ENCODE peak calls at places on chromosomes 11 and 22, in six cellular contexts. E is AG09309; Y is naive thymus-derived CD4-positive, alpha-beta T cell; O is sigmoid colon; U is cardiac muscle cell; T is NT2/D1. A is an unnamed sample.

GRCh38 chr11:67396258-67396581 is 4.4 kb downstream of the RAD9A start:
- DNase-seq in E (no peak), U (no peak), O (no peak), T (no peak), Y (no peak), A (no peak)

GRCh38 chr22:47626428-47627390 is 864.3 kb downstream of the TBC1D22A start:
- DNase-seq in T (no peak), Y (no peak), U (no peak), O (peak), E (no peak), A (no peak)

GRCh38 chr22:23064381-23065068 is 5.8 kb upstream of the GNAZ start:
- DNase-seq in T (no peak), O (peak), U (no peak), Y (peak), E (no peak), A (no peak)

GRCh38 chr11:61752925-61753551 is 602 bp downstream of the MYRF start:
- DNase-seq in U (no peak), O (no peak), Y (no peak), E (no peak), T (no peak), A (no peak)

GRCh38 chr11:134152692-134153091 is 71.1 kb downstream of the NCAPD3 start:
- DNase-seq in O (no peak), T (no peak), E (no peak), U (no peak), Y (no peak), A (no peak)

GRCh38 chr11:16012125-16012751 is 344.1 kb downstream of the SOX6 start:
- DNase-seq in E (no peak), T (no peak), O (no peak), U (no peak), Y (no peak), A (no peak)

GRCh38 chr11:20111871-20112270 is 48.4 kb downstream of the DBX1 start:
- DNase-seq in T (no peak), O (no peak), Y (no peak), E (no peak), U (no peak), A (no peak)

GRCh38 chr11:1729692-1730011 is 20.7 kb downstream of the IFITM10 start:
- DNase-seq in Y (no peak), T (no peak), E (no peak), O (no peak), U (no peak), A (no peak)

GRCh38 chr22:25711491-25711890 is 30.5 kb upstream of the MYO18B start:
- DNase-seq in O (no peak), U (no peak), E (no peak), T (no peak), Y (no peak), A (no peak)

GRCh38 chr22:20937031-20937793 is 20.0 kb downstream of the CRKL start:
- DNase-seq in Y (no peak), O (peak), E (no peak), T (no peak), U (no peak), A (no peak)

GRCh38 chr11:14713518-14714244 is 70.1 kb downstream of the PDE3B start:
- DNase-seq in U (no peak), E (no peak), O (no peak), T (no peak), Y (no peak), A (no peak)

GRCh38 chr11:84543367-84544159 is 1083.6 kb downstream of the DLG2 start:
- DNase-seq in T (peak), O (no peak), E (no peak), Y (no peak), U (no peak), A (peak)

GRCh38 chr11:122099345-122100045 is 16.5 kb downstream of the BLID start:
- DNase-seq in O (no peak), E (no peak), T (no peak), U (no peak), Y (no peak), A (no peak)

GRCh38 chr11:62399868-62400245 is 19.0 kb upstream of the SCGB1A1 start:
- DNase-seq in Y (no peak), E (no peak), U (no peak), O (no peak), T (no peak), A (no peak)

GRCh38 chr11:469684-470667 is 19.9 kb downstream of the PTDSS2 start:
- DNase-seq in U (no peak), T (no peak), E (no peak), O (peak), Y (no peak), A (no peak)

GRCh38 chr11:90911192-90911591 is 688.3 kb upstream of the CHORDC1 start:
- DNase-seq in E (no peak), T (no peak), O (no peak), Y (no peak), U (no peak), A (no peak)

GRCh38 chr22:36351921-36352774 is 35.6 kb downstream of the MYH9 start:
- DNase-seq in E (no peak), T (no peak), U (peak), Y (no peak), O (no peak), A (no peak)

GRCh38 chr22:27113211-27114030 is 456.0 kb downstream of the MIAT start:
- DNase-seq in O (peak), U (no peak), E (peak), T (no peak), Y (no peak), A (no peak)

GRCh38 chr11:111954154-111954553 is 17.0 kb downstream of the DIXDC1 start:
- DNase-seq in E (no peak), U (no peak), O (no peak), Y (no peak), T (no peak), A (no peak)

GRCh38 chr22:36086170-36086490 is 57.5 kb upstream of the RBFOX2 start:
- DNase-seq in E (no peak), O (peak), U (no peak), T (peak), Y (no peak), A (peak)

GRCh38 chr22:19398206-19398605 is 33.3 kb downstream of the HIRA start:
- DNase-seq in U (no peak), E (no peak), Y (no peak), O (no peak), T (no peak), A (no peak)

GRCh38 chr11:37762079-37762478 is 1164.0 kb upstream of the RAG2 start:
- DNase-seq in T (no peak), Y (no peak), O (no peak), E (no peak), U (no peak), A (no peak)

GRCh38 chr11:30610628-30611027 is 24.5 kb upstream of the MPPED2 start:
- DNase-seq in O (no peak), U (no peak), Y (no peak), T (no peak), E (no peak), A (no peak)

GRCh38 chr11:69486056-69486772 is 4.8 kb downstream of the LINC01488 start:
- DNase-seq in Y (no peak), T (no peak), E (no peak), O (no peak), U (no peak), A (no peak)

GRCh38 chr11:79081441-79082124 is 359.2 kb downstream of the TENM4 start:
- DNase-seq in U (no peak), E (no peak), Y (no peak), T (no peak), O (no peak), A (no peak)

GRCh38 chr22:37383342-37383741 is 43.9 kb downstream of the ELFN2 start:
- DNase-seq in O (no peak), U (no peak), Y (no peak), E (no peak), T (no peak), A (no peak)

GRCh38 chr22:45290410-45290936 is 5.7 kb downstream of the UPK3A start:
- DNase-seq in O (no peak), E (peak), U (peak), T (no peak), Y (no peak), A (peak)

GRCh38 chr11:129013737-129014475 is 71.2 kb upstream of the TP53AIP1 start:
- DNase-seq in E (no peak), Y (no peak), T (no peak), O (no peak), U (no peak), A (no peak)
- H3K4me3 ChIP-seq in E (no peak), Y (no peak), T (no peak), O (no peak), U (no peak), A (no peak)

GRCh38 chr22:50252081-50253045 is 1.3 kb upstream of the HDAC10 start:
- DNase-seq in U (peak), E (no peak), T (no peak), O (peak), Y (peak), A (peak)
- H3K4me3 ChIP-seq in U (no peak), E (no peak), T (no peak), O (no peak), Y (no peak), A (no peak)

GRCh38 chr11:119319136-119319701 is 2.3 kb upstream of the MCAM start:
- DNase-seq in T (no peak), Y (no peak), O (no peak), U (no peak), E (no peak), A (no peak)

GRCh38 chr11:119316017-119316728 is 757 bp downstream of the MCAM start:
- DNase-seq in Y (no peak), U (peak), E (no peak), T (no peak), O (peak), A (peak)

GRCh38 chr11:119318240-119319135 is 1.6 kb upstream of the MCAM start:
- DNase-seq in U (peak), T (peak), Y (no peak), E (no peak), O (peak), A (peak)

GRCh38 chr11:119316729-119317591 is at the start of gene MCAM:
- DNase-seq in O (peak), T (no peak), Y (no peak), E (no peak), U (peak), A (peak)

DNA sequence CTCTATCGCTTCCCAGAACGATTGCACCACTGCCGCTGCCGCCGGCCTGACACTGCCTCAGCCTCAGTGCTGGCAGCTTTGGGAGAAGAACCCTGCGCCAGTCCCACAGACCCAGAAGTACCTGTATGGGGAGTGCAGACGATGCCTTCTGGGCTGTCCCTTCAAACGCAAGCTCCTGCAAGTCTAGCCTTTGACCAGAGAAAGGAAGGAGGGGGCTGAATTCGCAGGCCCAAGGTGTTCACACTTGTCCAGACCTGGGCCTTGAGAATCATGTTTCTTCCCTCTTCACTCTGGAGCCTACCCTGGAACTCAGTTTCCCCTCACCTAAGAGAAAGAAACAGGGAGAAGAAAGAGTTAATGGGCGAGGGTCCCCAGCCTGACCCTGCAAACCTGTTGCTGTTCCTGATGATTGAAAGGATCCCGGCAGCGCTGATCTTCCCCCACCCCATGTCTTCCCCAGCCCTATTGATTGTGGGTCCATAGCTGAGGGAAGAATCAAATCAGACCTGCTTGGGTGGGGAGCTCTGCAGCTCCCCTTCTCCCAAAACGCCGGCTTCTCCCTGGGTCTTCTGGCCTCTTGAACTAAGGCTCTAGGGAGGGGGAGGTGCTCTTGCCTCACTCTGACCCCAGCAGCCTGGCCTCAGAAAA is 786 bp upstream of the MCAM start:
- DNase-seq in T (no peak), U (no peak), Y (no peak), O (no peak), E (no peak), A (no peak)
- H3K4me3 ChIP-seq in T (peak), U (peak), Y (no peak), O (peak), E (no peak), A (peak)

DNA sequence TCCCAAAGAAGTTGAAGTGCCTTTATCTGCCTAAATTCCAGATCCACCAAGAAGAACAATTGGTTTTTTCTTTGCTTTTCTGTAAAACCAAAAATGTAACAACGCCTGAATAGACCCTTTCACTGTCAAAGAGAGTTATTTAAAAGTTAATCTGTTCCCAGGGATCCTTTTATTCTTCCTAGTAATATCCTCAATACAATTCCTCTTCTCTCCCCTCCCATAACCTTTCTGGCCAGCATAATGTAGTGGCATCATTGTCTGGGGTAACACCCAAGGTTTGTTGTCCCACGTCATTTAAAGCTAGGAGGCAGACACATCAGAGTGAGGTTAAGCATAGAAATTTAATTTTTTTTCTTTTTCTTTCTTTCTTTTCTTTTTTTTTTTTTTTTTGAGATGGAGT is 39.9 kb downstream of the MS4A2 start:
- DNase-seq in O (no peak), T (no peak), E (no peak), Y (no peak), U (no peak), A (peak)
- H3K4me3 ChIP-seq in O (no peak), T (no peak), E (no peak), Y (no peak), U (no peak), A (no peak)

GRCh38 chr22:40423246-40423753 is 52.9 kb downstream of the SGSM3 start:
- DNase-seq in U (no peak), O (peak), T (no peak), E (no peak), Y (no peak), A (no peak)

GRCh38 chr22:40422558-40423245 is 52.3 kb downstream of the SGSM3 start:
- DNase-seq in E (no peak), Y (no peak), U (no peak), T (no peak), O (peak), A (no peak)

GRCh38 chr22:40421941-40422340 is 51.5 kb downstream of the SGSM3 start:
- DNase-seq in O (no peak), U (no peak), Y (no peak), E (no peak), T (no peak), A (no peak)

GRCh38 chr22:40425082-40425481 is 54.7 kb downstream of the SGSM3 start:
- DNase-seq in T (no peak), O (peak), Y (no peak), E (no peak), U (no peak), A (no peak)

DNA sequence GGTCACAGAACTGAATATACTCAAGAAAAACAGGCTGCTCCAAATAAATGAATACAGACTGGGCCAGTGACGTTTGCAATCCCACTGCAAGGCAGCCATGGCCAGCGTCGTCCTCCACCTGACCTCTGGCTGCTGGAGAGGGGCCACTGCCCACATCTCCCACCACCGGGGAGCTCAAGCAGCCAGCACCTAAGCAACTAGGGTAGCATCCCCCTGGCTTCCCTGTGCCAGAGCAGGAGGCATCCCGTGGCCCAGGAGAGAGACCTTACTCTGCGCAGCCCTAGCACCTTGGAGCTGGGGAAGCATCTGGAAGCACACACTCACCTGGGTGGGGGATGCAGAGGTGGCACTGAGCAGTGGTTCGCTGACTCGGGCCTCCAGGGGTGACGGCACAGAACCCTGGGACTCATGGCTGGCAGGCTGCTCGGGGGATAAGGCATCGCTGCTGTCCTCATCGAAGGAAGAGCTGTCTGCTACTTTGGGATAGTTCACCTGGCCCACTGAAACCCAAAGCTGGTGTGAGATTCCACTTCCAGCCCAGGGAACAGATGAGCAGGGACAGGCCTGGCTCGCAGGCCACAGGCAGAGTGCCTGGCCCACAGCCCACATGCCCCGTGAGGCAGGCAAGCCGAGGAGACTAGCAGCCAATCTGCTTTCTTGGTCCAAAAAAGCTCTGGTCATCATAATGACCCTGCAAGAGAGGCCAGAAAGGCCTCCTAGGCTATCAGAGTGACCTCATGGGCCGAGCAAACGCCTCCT is 53.7 kb downstream of the SGSM3 start:
- DNase-seq in Y (no peak), T (no peak), U (no peak), O (peak), E (no peak), A (no peak)
- H3K4me3 ChIP-seq in Y (no peak), T (no peak), U (no peak), O (no peak), E (no peak), A (no peak)

DNA sequence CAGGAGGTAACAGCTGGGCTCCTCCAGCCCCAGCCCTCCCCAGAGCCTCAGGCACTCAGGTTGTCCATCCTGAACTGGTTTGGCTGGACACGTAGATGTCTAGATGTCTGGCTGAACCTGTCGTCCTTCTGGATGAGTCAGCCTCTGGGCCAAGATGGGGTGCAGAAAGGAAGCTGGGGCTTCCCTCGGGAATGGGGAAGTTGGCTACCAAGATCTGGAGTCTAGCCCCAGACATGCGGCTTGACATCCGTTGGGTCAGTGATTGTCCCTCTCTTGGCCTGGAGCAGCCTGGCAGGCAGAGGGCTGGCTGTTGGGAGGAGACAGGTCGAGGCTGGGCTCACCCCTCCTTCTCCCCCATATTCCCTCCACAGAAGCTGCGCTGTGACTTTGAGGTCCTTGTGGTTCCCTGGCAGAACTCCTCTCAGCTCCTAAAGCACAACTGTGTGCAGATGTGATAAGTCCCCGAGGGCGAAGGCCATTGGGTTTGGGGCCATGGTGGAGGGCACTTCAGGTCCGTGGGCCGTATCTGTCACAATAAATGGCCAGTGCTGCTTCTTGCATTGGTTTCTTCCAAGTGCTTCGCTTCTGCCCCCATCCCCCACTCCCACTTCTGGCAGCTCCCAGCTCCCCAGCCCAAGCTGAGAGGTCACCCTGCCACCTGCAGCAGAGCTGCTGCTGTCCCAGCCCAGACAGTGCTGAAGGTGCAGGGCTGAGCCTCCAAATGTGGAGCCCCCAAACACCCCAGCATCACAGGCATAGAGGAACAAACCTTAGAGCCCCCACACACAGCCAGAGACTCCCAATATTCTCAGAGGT is 1.3 kb downstream of the CST6 start:
- DNase-seq in Y (no peak), E (no peak), T (no peak), U (peak), O (no peak), A (no peak)
- H3K4me3 ChIP-seq in Y (no peak), E (no peak), T (no peak), U (no peak), O (no peak), A (no peak)

GRCh38 chr11:12086271-12087074 is 23.9 kb upstream of the MICAL2 start:
- DNase-seq in U (no peak), Y (no peak), E (peak), T (no peak), O (peak), A (no peak)
- H3K4me3 ChIP-seq in U (no peak), Y (peak), E (peak), T (no peak), O (no peak), A (no peak)

A was measured in HAP-1.